ENCODE peak calls at places on chromosomes 6 and 20, in ten cellular contexts. One of them, this sample, is unnamed.

GRCh38 chr6:116102856-116103255 is 2.2 kb downstream of the NT5DC1 start:
- DNase-seq in heart left ventricle: no peak
- DNase-seq in prostate gland: no peak
- DNase-seq in transverse colon: no peak
- DNase-seq in HCT116: no peak
- DNase-seq in sigmoid colon: no peak
- DNase-seq in ovary: no peak
- DNase-seq in A549: no peak
- DNase-seq in lower leg skin: no peak
- DNase-seq in HepG2: no peak
- DNase-seq in this sample: peak

GRCh38 chr6:51301969-51302368 is 483.3 kb downstream of the TFAP2B start:
- DNase-seq in heart left ventricle: no peak
- DNase-seq in prostate gland: no peak
- DNase-seq in transverse colon: no peak
- DNase-seq in HCT116: no peak
- DNase-seq in sigmoid colon: no peak
- DNase-seq in ovary: no peak
- DNase-seq in A549: no peak
- DNase-seq in lower leg skin: no peak
- DNase-seq in HepG2: no peak
- DNase-seq in this sample: no peak

GRCh38 chr20:32336918-32337347 is 21.2 kb upstream of the ASXL1 start:
- DNase-seq in heart left ventricle: no peak
- DNase-seq in prostate gland: no peak
- DNase-seq in transverse colon: no peak
- DNase-seq in HCT116: no peak
- DNase-seq in sigmoid colon: no peak
- DNase-seq in ovary: no peak
- DNase-seq in A549: peak
- DNase-seq in lower leg skin: no peak
- DNase-seq in HepG2: peak
- DNase-seq in this sample: peak

GRCh38 chr20:57545927-57546662 is 14.8 kb upstream of the PCK1 start:
- DNase-seq in heart left ventricle: no peak
- DNase-seq in prostate gland: no peak
- DNase-seq in transverse colon: no peak
- DNase-seq in HCT116: no peak
- DNase-seq in sigmoid colon: peak
- DNase-seq in ovary: no peak
- DNase-seq in A549: no peak
- DNase-seq in lower leg skin: no peak
- DNase-seq in HepG2: no peak
- DNase-seq in this sample: no peak

GRCh38 chr20:21490105-21490504 is 23.8 kb downstream of the NKX2-2 start:
- DNase-seq in heart left ventricle: no peak
- DNase-seq in prostate gland: no peak
- DNase-seq in transverse colon: no peak
- DNase-seq in HCT116: no peak
- DNase-seq in sigmoid colon: no peak
- DNase-seq in ovary: no peak
- DNase-seq in A549: no peak
- DNase-seq in lower leg skin: no peak
- DNase-seq in HepG2: no peak
- DNase-seq in this sample: no peak

GRCh38 chr20:20814685-20815084 is 102.2 kb upstream of the RALGAPA2 start:
- DNase-seq in heart left ventricle: no peak
- DNase-seq in prostate gland: no peak
- DNase-seq in transverse colon: no peak
- DNase-seq in HCT116: no peak
- DNase-seq in sigmoid colon: no peak
- DNase-seq in ovary: no peak
- DNase-seq in A549: no peak
- DNase-seq in lower leg skin: no peak
- DNase-seq in HepG2: peak
- DNase-seq in this sample: no peak

GRCh38 chr20:17399303-17399985 is 131.7 kb downstream of the BFSP1 start:
- DNase-seq in heart left ventricle: no peak
- DNase-seq in prostate gland: no peak
- DNase-seq in transverse colon: no peak
- DNase-seq in HCT116: no peak
- DNase-seq in sigmoid colon: no peak
- DNase-seq in ovary: no peak
- DNase-seq in A549: no peak
- DNase-seq in lower leg skin: no peak
- DNase-seq in HepG2: no peak
- DNase-seq in this sample: no peak

GRCh38 chr20:43564993-43565757 is 6.3 kb downstream of the SGK2 start:
- DNase-seq in heart left ventricle: no peak
- DNase-seq in prostate gland: no peak
- DNase-seq in transverse colon: no peak
- DNase-seq in HCT116: no peak
- DNase-seq in sigmoid colon: no peak
- DNase-seq in ovary: no peak
- DNase-seq in A549: no peak
- DNase-seq in lower leg skin: no peak
- DNase-seq in HepG2: no peak
- DNase-seq in this sample: no peak

GRCh38 chr20:16007978-16008377 is 565.3 kb downstream of the KIF16B start:
- DNase-seq in heart left ventricle: no peak
- DNase-seq in prostate gland: no peak
- DNase-seq in transverse colon: no peak
- DNase-seq in HCT116: no peak
- DNase-seq in sigmoid colon: no peak
- DNase-seq in ovary: no peak
- DNase-seq in A549: no peak
- DNase-seq in lower leg skin: no peak
- DNase-seq in HepG2: no peak
- DNase-seq in this sample: peak

GRCh38 chr6:32529697-32530429 is at the start of gene HLA-DRB5:
- DNase-seq in heart left ventricle: peak
- DNase-seq in prostate gland: no peak
- DNase-seq in transverse colon: peak
- DNase-seq in HCT116: peak
- DNase-seq in sigmoid colon: peak
- DNase-seq in ovary: no peak
- DNase-seq in A549: no peak
- DNase-seq in lower leg skin: peak
- DNase-seq in HepG2: no peak
- DNase-seq in this sample: peak

GRCh38 chr6:151154418-151154817 is 85.3 kb upstream of the AKAP12 start:
- DNase-seq in heart left ventricle: peak
- DNase-seq in prostate gland: no peak
- DNase-seq in transverse colon: peak
- DNase-seq in HCT116: no peak
- DNase-seq in sigmoid colon: peak
- DNase-seq in ovary: peak
- DNase-seq in A549: peak
- DNase-seq in lower leg skin: no peak
- DNase-seq in HepG2: peak
- DNase-seq in this sample: no peak

GRCh38 chr20:62764156-62764935 is 31.9 kb upstream of the MRGBP start:
- DNase-seq in heart left ventricle: peak
- DNase-seq in prostate gland: no peak
- DNase-seq in transverse colon: no peak
- DNase-seq in HCT116: no peak
- DNase-seq in sigmoid colon: no peak
- DNase-seq in ovary: no peak
- DNase-seq in A549: no peak
- DNase-seq in lower leg skin: no peak
- DNase-seq in HepG2: no peak
- DNase-seq in this sample: no peak

GRCh38 chr6:13455604-13456003 is 31.8 kb downstream of the GFOD1 start:
- DNase-seq in heart left ventricle: peak
- DNase-seq in prostate gland: no peak
- DNase-seq in transverse colon: no peak
- DNase-seq in HCT116: no peak
- DNase-seq in sigmoid colon: no peak
- DNase-seq in ovary: no peak
- DNase-seq in A549: no peak
- DNase-seq in lower leg skin: no peak
- DNase-seq in HepG2: no peak
- DNase-seq in this sample: no peak

GRCh38 chr20:38725959-38726848 is 1.9 kb downstream of the SLC32A1 start:
- DNase-seq in heart left ventricle: no peak
- DNase-seq in prostate gland: no peak
- DNase-seq in transverse colon: peak
- DNase-seq in HCT116: no peak
- DNase-seq in sigmoid colon: no peak
- DNase-seq in ovary: no peak
- DNase-seq in A549: peak
- DNase-seq in lower leg skin: no peak
- DNase-seq in HepG2: peak
- DNase-seq in this sample: peak

GRCh38 chr6:140956567-140957306 is 1176.0 kb upstream of the GJE1 start:
- DNase-seq in heart left ventricle: no peak
- DNase-seq in prostate gland: no peak
- DNase-seq in transverse colon: no peak
- DNase-seq in HCT116: no peak
- DNase-seq in sigmoid colon: no peak
- DNase-seq in ovary: no peak
- DNase-seq in A549: no peak
- DNase-seq in lower leg skin: no peak
- DNase-seq in HepG2: no peak
- DNase-seq in this sample: no peak

GRCh38 chr6:5468586-5468985 is 207.3 kb downstream of the FARS2 start:
- DNase-seq in heart left ventricle: no peak
- DNase-seq in prostate gland: no peak
- DNase-seq in transverse colon: no peak
- DNase-seq in HCT116: no peak
- DNase-seq in sigmoid colon: no peak
- DNase-seq in ovary: no peak
- DNase-seq in A549: no peak
- DNase-seq in lower leg skin: no peak
- DNase-seq in HepG2: no peak
- DNase-seq in this sample: no peak

GRCh38 chr6:50380409-50381105 is 330.8 kb upstream of the DEFB112 start:
- DNase-seq in heart left ventricle: no peak
- DNase-seq in prostate gland: no peak
- DNase-seq in transverse colon: no peak
- DNase-seq in HCT116: no peak
- DNase-seq in sigmoid colon: no peak
- DNase-seq in ovary: no peak
- DNase-seq in A549: no peak
- DNase-seq in lower leg skin: no peak
- DNase-seq in HepG2: no peak
- DNase-seq in this sample: no peak

DNA sequence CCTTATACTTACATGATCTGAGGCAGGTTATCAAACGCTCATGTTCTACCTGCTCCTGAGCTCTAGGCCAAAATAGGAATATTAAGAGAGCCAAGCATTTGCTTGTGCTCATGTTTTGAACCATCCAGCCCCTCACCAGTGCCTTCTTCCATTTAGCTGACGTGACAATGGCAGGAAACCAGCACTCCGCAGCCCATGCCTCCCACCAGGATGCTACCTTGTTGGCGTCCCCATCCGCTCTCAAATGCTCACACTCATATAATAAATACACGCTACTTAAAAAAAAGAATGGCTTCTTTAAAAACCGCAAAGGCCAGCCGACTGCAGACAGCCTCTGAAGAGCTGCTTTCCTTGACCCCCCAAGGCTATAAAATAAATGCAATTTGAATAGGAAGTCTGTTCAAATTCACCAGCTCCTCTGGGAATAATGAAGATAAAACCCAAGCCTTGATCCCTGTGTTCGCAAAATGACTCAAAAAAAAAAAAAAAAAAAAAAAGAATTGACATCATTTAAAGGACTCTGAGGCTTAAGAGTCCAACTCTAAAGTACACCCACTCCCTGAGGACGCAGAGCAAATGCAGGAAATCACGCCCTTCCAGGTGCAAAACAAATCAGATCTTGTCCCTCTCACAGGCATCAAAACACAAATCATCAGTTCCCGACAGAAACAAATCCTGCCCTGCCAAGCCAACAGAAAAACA is 29.0 kb downstream of the RNASET2 start:
- DNase-seq in heart left ventricle: no peak
- DNase-seq in prostate gland: no peak
- DNase-seq in transverse colon: no peak
- DNase-seq in HCT116: no peak
- DNase-seq in sigmoid colon: no peak
- DNase-seq in ovary: no peak
- DNase-seq in A549: no peak
- DNase-seq in lower leg skin: no peak
- DNase-seq in HepG2: no peak
- DNase-seq in this sample: no peak
- TF ChIP-seq POLR2A in heart left ventricle: no peak
- TF ChIP-seq POLR2A in prostate gland: no peak
- TF ChIP-seq POLR2A in transverse colon: no peak
- TF ChIP-seq POLR2A in HCT116: no peak
- TF ChIP-seq POLR2A in sigmoid colon: no peak
- TF ChIP-seq POLR2A in ovary: no peak
- TF ChIP-seq POLR2A in A549: no peak
- TF ChIP-seq POLR2A in lower leg skin: no peak
- TF ChIP-seq POLR2A in HepG2: no peak
- TF ChIP-seq POLR2A in this sample: no peak

GRCh38 chr6:70396163-70396562 is 17.1 kb upstream of the FAM135A start:
- DNase-seq in heart left ventricle: no peak
- DNase-seq in prostate gland: no peak
- DNase-seq in transverse colon: no peak
- DNase-seq in HCT116: no peak
- DNase-seq in sigmoid colon: no peak
- DNase-seq in ovary: no peak
- DNase-seq in A549: no peak
- DNase-seq in lower leg skin: no peak
- DNase-seq in HepG2: no peak
- DNase-seq in this sample: peak
- H3K4me3 ChIP-seq in heart left ventricle: no peak
- H3K4me3 ChIP-seq in prostate gland: no peak
- H3K4me3 ChIP-seq in transverse colon: no peak
- H3K4me3 ChIP-seq in HCT116: no peak
- H3K4me3 ChIP-seq in sigmoid colon: no peak
- H3K4me3 ChIP-seq in ovary: no peak
- H3K4me3 ChIP-seq in A549: no peak
- H3K4me3 ChIP-seq in lower leg skin: no peak
- H3K4me3 ChIP-seq in HepG2: no peak
- H3K4me3 ChIP-seq in this sample: no peak

DNA sequence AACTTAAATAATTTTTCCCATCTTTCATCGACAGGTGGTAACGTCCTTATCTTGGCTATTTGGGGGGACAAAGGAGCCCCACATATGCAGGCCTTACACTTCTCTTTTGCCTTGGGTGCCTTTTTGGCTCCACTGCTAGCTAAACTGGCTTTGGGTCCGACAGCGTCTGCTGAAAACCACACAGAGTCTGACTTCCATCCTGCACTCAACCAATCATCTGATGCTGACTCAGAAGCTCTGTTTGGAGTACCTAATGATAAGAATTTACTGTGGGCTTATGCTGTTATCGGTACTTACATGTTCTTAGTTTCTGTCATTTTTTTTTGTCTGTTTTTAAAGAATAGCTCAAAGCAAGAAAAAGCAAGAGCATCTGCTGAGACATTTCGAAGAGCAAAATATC is 178.5 kb downstream of the SLC16A10 start:
- DNase-seq in heart left ventricle: no peak
- DNase-seq in prostate gland: no peak
- DNase-seq in transverse colon: no peak
- DNase-seq in HCT116: no peak
- DNase-seq in sigmoid colon: no peak
- DNase-seq in ovary: no peak
- DNase-seq in A549: no peak
- DNase-seq in lower leg skin: no peak
- DNase-seq in HepG2: no peak
- DNase-seq in this sample: no peak
- TF ChIP-seq POLR2A in heart left ventricle: no peak
- TF ChIP-seq POLR2A in prostate gland: no peak
- TF ChIP-seq POLR2A in transverse colon: no peak
- TF ChIP-seq POLR2A in HCT116: no peak
- TF ChIP-seq POLR2A in sigmoid colon: no peak
- TF ChIP-seq POLR2A in ovary: no peak
- TF ChIP-seq POLR2A in A549: no peak
- TF ChIP-seq POLR2A in lower leg skin: no peak
- TF ChIP-seq POLR2A in HepG2: no peak
- TF ChIP-seq POLR2A in this sample: no peak

GRCh38 chr6:87722831-87723726 is 21.0 kb upstream of the AKIRIN2 start:
- DNase-seq in heart left ventricle: peak
- DNase-seq in prostate gland: peak
- DNase-seq in transverse colon: peak
- DNase-seq in HCT116: peak
- DNase-seq in sigmoid colon: no peak
- DNase-seq in ovary: no peak
- DNase-seq in A549: peak
- DNase-seq in lower leg skin: peak
- DNase-seq in HepG2: peak
- DNase-seq in this sample: peak
- H3K4me3 ChIP-seq in heart left ventricle: no peak
- H3K4me3 ChIP-seq in prostate gland: no peak
- H3K4me3 ChIP-seq in transverse colon: no peak
- H3K4me3 ChIP-seq in HCT116: no peak
- H3K4me3 ChIP-seq in sigmoid colon: no peak
- H3K4me3 ChIP-seq in ovary: no peak
- H3K4me3 ChIP-seq in A549: no peak
- H3K4me3 ChIP-seq in lower leg skin: no peak
- H3K4me3 ChIP-seq in HepG2: no peak
- H3K4me3 ChIP-seq in this sample: no peak